ENCODE peak calls at places on chromosomes 7 and 10, in seven cellular contexts. V, Y, B, L, U, S and T are unnamed samples.

GRCh38 chr7:105652359-105652993 is 71.2 kb upstream of the EFCAB10 start:
- DNase-seq in V (peak), Y (peak), B (peak), L (peak), U (peak), S (peak), T (peak)

GRCh38 chr10:121134711-121135110 is 283.5 kb downstream of the WDR11 start:
- DNase-seq in V (no peak), Y (no peak), B (no peak), L (no peak), U (no peak), S (no peak), T (no peak)

GRCh38 chr7:128030999-128031681 is at the start of gene LRRC4:
- DNase-seq in V (peak), Y (peak), B (peak), L (peak), U (peak), S (peak), T (peak)

GRCh38 chr10:1267568-1267967 is 211.4 kb downstream of the WDR37 start:
- DNase-seq in V (peak), Y (peak), B (no peak), L (no peak), U (no peak), S (no peak), T (no peak)

GRCh38 chr10:99329891-99330674 is 927 bp downstream of the CNNM1 start:
- DNase-seq in V (peak), Y (peak), B (peak), L (peak), U (peak), S (peak), T (peak)

GRCh38 chr10:96500519-96500918 is 13.2 kb downstream of the TLL2 start:
- DNase-seq in V (no peak), Y (no peak), B (peak), L (no peak), U (no peak), S (no peak), T (no peak)

GRCh38 chr10:47379901-47380300 is 4.2 kb downstream of the ZNF488 start:
- DNase-seq in V (peak), Y (no peak), B (peak), L (no peak), U (no peak), S (no peak), T (no peak)

GRCh38 chr10:129174167-129175014 is 292.6 kb upstream of the MGMT start:
- DNase-seq in V (no peak), Y (no peak), B (no peak), L (no peak), U (no peak), S (no peak), T (no peak)

GRCh38 chr7:71285614-71286013 is 153.7 kb downstream of the GALNT17 start:
- DNase-seq in V (peak), Y (no peak), B (no peak), L (no peak), U (no peak), S (no peak), T (no peak)

GRCh38 chr7:31948041-31948440 is 122.2 kb downstream of the PDE1C start:
- DNase-seq in V (no peak), Y (no peak), B (no peak), L (no peak), U (peak), S (peak), T (no peak)

GRCh38 chr10:102632394-102633062 is 11.8 kb upstream of the TRIM8 start:
- DNase-seq in V (peak), Y (no peak), B (no peak), L (no peak), U (no peak), S (peak), T (peak)

GRCh38 chr7:1825877-1826741 is 156.0 kb downstream of the ELFN1 start:
- DNase-seq in V (peak), Y (no peak), B (peak), L (no peak), U (no peak), S (no peak), T (peak)

GRCh38 chr10:131205556-131205955 is 106.0 kb downstream of the TCERG1L start:
- DNase-seq in V (no peak), Y (no peak), B (peak), L (no peak), U (no peak), S (no peak), T (peak)

GRCh38 chr7:24637706-24638105 is 64.5 kb downstream of the PALS2 start:
- DNase-seq in V (no peak), Y (no peak), B (no peak), L (no peak), U (no peak), S (peak), T (no peak)

GRCh38 chr7:116968626-116969025 is 15.3 kb downstream of the ST7 start:
- DNase-seq in V (no peak), Y (no peak), B (no peak), L (no peak), U (no peak), S (no peak), T (no peak)

GRCh38 chr7:54869513-54869912 is 110.5 kb upstream of the SEC61G start:
- DNase-seq in V (no peak), Y (no peak), B (no peak), L (no peak), U (no peak), S (no peak), T (no peak)

GRCh38 chr7:134828361-134828760 is 48.9 kb downstream of the CALD1 start:
- DNase-seq in V (no peak), Y (no peak), B (no peak), L (no peak), U (no peak), S (peak), T (no peak)

GRCh38 chr7:157651366-157652160 is 314.8 kb downstream of the DNAJB6 start:
- DNase-seq in V (peak), Y (no peak), B (no peak), L (no peak), U (no peak), S (no peak), T (no peak)

GRCh38 chr7:158395349-158395748 is 192.3 kb downstream of the PTPRN2 start:
- DNase-seq in V (no peak), Y (no peak), B (no peak), L (no peak), U (no peak), S (no peak), T (no peak)

GRCh38 chr7:148815612-148816011 is 68.5 kb downstream of the EZH2 start:
- DNase-seq in V (no peak), Y (no peak), B (no peak), L (no peak), U (peak), S (no peak), T (no peak)

GRCh38 chr10:100727808-100728207 is 17.6 kb upstream of the PAX2 start:
- DNase-seq in V (no peak), Y (no peak), B (no peak), L (no peak), U (no peak), S (no peak), T (no peak)

GRCh38 chr10:107423903-107424302 is 259.4 kb upstream of the SORCS1 start:
- DNase-seq in V (no peak), Y (no peak), B (no peak), L (no peak), U (no peak), S (no peak), T (no peak)

GRCh38 chr7:116771640-116772039 is 90.7 kb upstream of the CAPZA2 start:
- DNase-seq in V (no peak), Y (no peak), B (no peak), L (no peak), U (no peak), S (no peak), T (no peak)

GRCh38 chr10:43681721-43682120 is 33.0 kb upstream of the ZNF32 start:
- DNase-seq in V (no peak), Y (no peak), B (no peak), L (no peak), U (no peak), S (no peak), T (no peak)

GRCh38 chr10:110576220-110576619 is 8.7 kb downstream of the SMC3 start:
- DNase-seq in V (no peak), Y (no peak), B (no peak), L (no peak), U (peak), S (peak), T (no peak)

GRCh38 chr7:136868496-136869005 is at the start of gene CHRM2:
- DNase-seq in V (peak), Y (peak), B (peak), L (peak), U (peak), S (peak), T (no peak)

GRCh38 chr10:63593576-63593975 is 72.4 kb downstream of the REEP3 start:
- DNase-seq in V (no peak), Y (no peak), B (no peak), L (no peak), U (no peak), S (no peak), T (no peak)

GRCh38 chr7:12123172-12123571 is 87.9 kb upstream of the TMEM106B start:
- DNase-seq in V (no peak), Y (no peak), B (no peak), L (no peak), U (no peak), S (no peak), T (no peak)

GRCh38 chr7:12124028-12124427 is 87.1 kb upstream of the TMEM106B start:
- DNase-seq in V (no peak), Y (no peak), B (no peak), L (no peak), U (no peak), S (no peak), T (no peak)

DNA sequence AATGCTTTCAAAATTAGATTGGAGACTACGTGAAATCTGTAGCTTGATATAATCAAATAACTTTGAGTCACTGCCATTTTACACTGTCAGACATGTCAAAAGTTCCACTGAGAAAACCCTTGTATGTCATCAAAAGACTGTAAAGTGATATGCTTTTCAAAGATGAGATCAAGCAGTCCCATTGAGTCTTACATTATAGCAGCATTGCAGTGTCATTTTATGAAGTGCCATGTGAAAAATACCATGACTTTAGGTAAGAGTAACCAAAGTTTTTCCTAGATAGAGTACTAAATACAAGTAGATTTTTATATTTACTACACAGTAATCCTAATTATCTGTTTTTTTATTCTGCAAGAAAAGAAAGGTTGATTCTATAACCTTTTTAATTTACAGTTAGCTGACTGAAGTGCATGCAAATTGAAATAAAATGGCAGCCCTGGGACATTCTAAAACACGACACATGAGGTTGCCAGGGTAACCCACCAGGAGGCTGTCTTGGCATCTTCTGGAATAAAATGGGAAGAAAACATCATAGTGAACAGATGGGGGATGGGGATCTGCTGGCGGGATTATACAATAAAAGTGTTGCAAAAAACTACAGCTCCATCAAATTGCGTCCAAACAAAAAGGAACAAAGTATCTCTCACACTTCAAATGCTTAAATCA is 91.3 kb upstream of the TMEM106B start:
- DNase-seq in V (peak), Y (peak), B (peak), L (peak), U (no peak), S (no peak), T (no peak)
- H3K27ac ChIP-seq in V (peak), Y (no peak), B (no peak), L (no peak), U (no peak), S (no peak), T (no peak)

DNA sequence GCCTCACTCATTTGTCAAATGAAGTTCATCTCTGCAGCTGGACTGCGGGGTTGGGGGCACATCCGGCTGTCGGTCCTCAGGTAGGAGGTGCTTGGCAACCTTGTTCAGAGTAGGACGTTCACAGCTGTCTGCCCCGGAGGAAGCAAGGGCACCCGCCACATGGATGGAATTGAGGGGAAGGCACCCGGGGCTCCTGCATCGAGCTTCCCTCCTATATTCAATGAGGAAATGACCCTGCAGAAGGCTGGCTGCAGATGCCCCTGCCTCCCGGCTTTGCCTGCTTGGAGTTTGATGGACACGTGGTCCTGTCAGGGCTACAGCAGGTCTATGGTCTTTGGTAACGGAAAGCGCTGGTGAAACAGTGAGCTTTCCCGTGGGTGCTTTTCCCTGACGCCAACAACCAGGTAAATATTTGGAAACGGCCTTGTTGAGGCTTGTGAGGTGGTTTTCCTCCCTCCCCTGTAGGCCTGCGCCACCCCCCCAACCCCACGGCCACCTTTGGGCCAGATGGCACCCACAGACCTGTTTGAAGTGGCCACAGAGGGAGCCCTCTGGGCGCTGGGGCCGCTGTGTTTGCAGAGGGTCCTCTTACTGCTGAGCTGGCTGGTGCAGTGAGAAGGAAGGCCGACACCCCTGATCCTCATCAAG is 32.9 kb downstream of the HTRA1 start:
- DNase-seq in V (no peak), Y (no peak), B (no peak), L (no peak), U (peak), S (no peak), T (peak)
- H3K9ac ChIP-seq in V (no peak), Y (no peak), B (no peak), L (no peak), U (peak), S (no peak), T (no peak)

GRCh38 chr10:87928996-87929395 is 65.6 kb downstream of the PTEN start:
- DNase-seq in V (no peak), Y (no peak), B (no peak), L (no peak), U (no peak), S (no peak), T (no peak)

GRCh38 chr10:87927091-87927490 is 63.7 kb downstream of the PTEN start:
- DNase-seq in V (no peak), Y (no peak), B (no peak), L (no peak), U (no peak), S (no peak), T (no peak)

GRCh38 chr10:87931836-87932230 is 68.4 kb downstream of the PTEN start:
- DNase-seq in V (no peak), Y (no peak), B (no peak), L (no peak), U (peak), S (no peak), T (no peak)

GRCh38 chr10:87930141-87930540 is 66.7 kb downstream of the PTEN start:
- DNase-seq in V (no peak), Y (no peak), B (no peak), L (no peak), U (no peak), S (no peak), T (no peak)

DNA sequence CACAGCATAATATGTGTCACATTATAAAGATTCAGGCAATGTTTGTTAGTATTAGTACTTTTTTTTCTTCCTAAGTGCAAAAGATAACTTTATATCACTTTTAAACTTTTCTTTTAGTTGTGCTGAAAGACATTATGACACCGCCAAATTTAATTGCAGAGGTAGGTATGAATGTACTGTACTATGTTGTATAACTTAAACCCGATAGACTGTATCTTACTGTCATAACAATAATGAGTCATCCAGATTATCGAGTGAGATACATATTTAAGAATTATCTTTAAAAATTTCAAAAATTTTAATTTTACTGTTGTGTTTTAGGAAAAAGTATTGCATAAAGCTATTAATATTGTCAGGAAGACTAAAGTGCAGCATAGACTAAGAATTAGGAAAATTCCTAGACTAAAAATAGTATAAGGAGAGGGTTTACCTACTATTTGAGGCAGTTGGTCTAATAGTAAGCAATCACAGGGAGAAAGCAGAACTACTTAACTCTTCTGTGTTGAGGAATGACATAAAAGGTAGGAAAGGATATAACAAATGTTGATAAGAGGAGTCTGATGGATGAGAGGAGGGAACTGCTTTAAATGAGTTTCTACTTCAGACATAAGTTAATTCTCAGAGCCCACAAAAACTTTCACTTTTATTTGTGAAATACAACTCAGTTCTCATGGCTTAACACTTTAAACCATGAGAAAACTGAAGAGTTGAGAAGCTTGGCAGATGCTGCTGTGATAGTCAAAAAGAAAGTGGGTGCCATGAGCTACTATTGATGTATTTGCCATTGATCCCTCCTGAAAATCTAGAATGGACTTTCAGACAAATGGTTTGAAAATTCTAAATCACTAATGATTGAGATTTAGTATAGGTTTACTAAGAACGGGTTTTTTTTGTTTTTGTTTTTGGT is 67.8 kb downstream of the PTEN start:
- DNase-seq in V (no peak), Y (no peak), B (no peak), L (no peak), U (peak), S (no peak), T (no peak)
- H3K27ac ChIP-seq in V (no peak), Y (peak), B (no peak), L (no peak), U (peak), S (no peak), T (no peak)

GRCh38 chr7:50314778-50315177 is 10.3 kb downstream of the IKZF1 start:
- DNase-seq in V (peak), Y (no peak), B (no peak), L (no peak), U (no peak), S (no peak), T (no peak)
- H3K9ac ChIP-seq in V (no peak), Y (no peak), B (no peak), L (no peak), U (no peak), S (no peak), T (no peak)

GRCh38 chr10:119655566-119656001 is 4.4 kb downstream of the BAG3 start:
- DNase-seq in V (no peak), Y (no peak), B (no peak), L (no peak), U (peak), S (peak), T (peak)

GRCh38 chr10:119658274-119658673 is 7.1 kb downstream of the BAG3 start:
- DNase-seq in V (peak), Y (peak), B (peak), L (peak), U (peak), S (peak), T (peak)

GRCh38 chr10:119654540-119654939 is 3.4 kb downstream of the BAG3 start:
- DNase-seq in V (peak), Y (no peak), B (no peak), L (peak), U (peak), S (no peak), T (peak)

GRCh38 chr10:119657725-119658124 is 6.5 kb downstream of the BAG3 start:
- DNase-seq in V (no peak), Y (no peak), B (no peak), L (no peak), U (no peak), S (peak), T (no peak)

DNA sequence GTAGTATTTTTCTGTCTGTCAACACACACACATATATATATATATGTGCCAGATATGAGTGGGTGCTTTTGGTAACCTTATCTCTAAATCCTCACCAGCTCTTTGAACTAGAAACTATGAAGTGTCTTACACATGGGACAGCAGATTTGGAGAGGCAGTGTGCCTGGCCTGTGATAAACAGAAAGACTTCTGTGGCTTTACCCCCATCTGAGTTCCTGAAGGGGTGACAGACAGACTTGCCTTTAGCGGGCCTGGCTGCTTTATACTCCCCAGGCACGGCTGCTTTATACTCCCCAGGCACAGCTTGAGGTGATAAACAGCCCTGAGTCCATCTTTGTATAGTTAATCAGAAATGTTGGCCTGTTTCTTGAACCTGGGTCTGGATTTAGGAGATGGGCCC is 5.6 kb downstream of the BAG3 start:
- DNase-seq in V (no peak), Y (no peak), B (no peak), L (peak), U (no peak), S (no peak), T (peak)
- H3K27ac ChIP-seq in V (no peak), Y (peak), B (no peak), L (no peak), U (no peak), S (peak), T (peak)

DNA sequence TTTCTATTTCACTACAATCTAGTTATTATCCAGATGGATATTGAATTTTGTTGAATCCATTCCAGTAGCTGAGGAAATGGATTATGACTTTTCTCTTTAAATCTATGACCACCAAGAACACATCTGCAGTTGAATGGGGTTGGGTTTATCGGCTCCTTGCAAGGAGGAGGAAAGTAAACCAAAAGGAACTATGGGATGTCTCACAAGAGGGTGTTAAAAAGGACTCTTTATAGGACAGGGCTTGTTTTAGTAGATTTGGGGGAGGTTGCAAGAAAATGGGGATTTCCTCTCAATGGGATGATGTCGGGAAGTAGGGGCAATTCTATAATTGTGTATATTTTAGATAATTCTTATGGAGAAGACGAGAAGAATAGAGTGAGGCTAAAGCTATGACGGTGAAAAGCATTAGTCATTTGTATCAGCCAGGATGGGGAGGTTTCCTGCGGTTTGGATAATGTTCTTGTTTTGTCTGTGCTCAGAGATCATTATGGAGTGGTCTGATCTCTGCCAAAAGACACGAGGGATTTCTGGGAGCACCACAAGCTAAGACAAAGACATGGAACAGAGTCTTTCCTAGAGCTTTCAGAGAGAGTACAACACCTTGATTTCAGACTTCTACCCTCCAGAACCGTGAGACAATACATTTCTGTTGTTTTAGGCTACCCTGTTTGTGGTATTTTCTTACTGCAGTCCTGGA is 5.3 kb upstream of the LRRC61 start:
- DNase-seq in V (peak), Y (no peak), B (no peak), L (no peak), U (no peak), S (peak), T (no peak)
- H3K9ac ChIP-seq in V (no peak), Y (no peak), B (no peak), L (no peak), U (no peak), S (no peak), T (no peak)